ENCODE peak calls at places on chromosome 9, in eight cellular contexts. L is osteoblast, S is neuronal stem cell, F is HCT116, E is SK-N-SH, A is MM.1S, M is H9, D is IMR-90. T is an unnamed sample.
A peak's percentile ranks its signal among the peaks of the same experiment; 100 is the strongest.

GRCh38 chr9:83956288-83957028 is 23.6 kb downstream of the HNRNPK start:
- DNase-seq in L (peak; percentile 96), S (no peak), F (no peak), E (peak; percentile 88), A (peak; percentile 15), M (peak; percentile 59), D (no peak), T (peak; percentile 92)

GRCh38 chr9:118271331-118271730 is 567.1 kb downstream of the TLR4 start:
- DNase-seq in L (no peak), S (no peak), F (no peak), E (no peak), A (no peak), M (no peak), D (no peak), T (no peak)

GRCh38 chr9:20618361-20618799 is 3.9 kb downstream of the MLLT3 start:
- DNase-seq in L (peak; percentile 80), S (no peak), F (no peak), E (no peak), A (no peak), M (no peak), D (peak; percentile 77), T (no peak)

GRCh38 chr9:108618906-108619550 is 236.8 kb downstream of the ACTL7B start:
- DNase-seq in L (peak; percentile 88), S (no peak), F (no peak), E (no peak), A (no peak), M (no peak), D (no peak), T (no peak)

GRCh38 chr9:133187561-133188005 is 21.5 kb downstream of the OBP2B start:
- DNase-seq in L (peak; percentile 51), S (no peak), F (no peak), E (no peak), A (no peak), M (no peak), D (no peak), T (no peak)

GRCh38 chr9:22617156-22617555 is 170.5 kb downstream of the DMRTA1 start:
- DNase-seq in L (no peak), S (no peak), F (no peak), E (no peak), A (no peak), M (no peak), D (no peak), T (no peak)

GRCh38 chr9:83007521-83008300 is 55.2 kb downstream of the RASEF start:
- DNase-seq in L (peak; percentile 29), S (no peak), F (no peak), E (no peak), A (no peak), M (peak; percentile 46), D (no peak), T (no peak)

GRCh38 chr9:124259273-124260078 is 1.7 kb downstream of the NEK6 start:
- DNase-seq in L (peak; percentile 97), S (no peak), F (peak; percentile 54), E (no peak), A (no peak), M (no peak), D (peak; percentile 91), T (peak; percentile 78)

GRCh38 chr9:98808411-98808815 is 943 bp downstream of the GALNT12 start:
- DNase-seq in L (no peak), S (no peak), F (no peak), E (no peak), A (no peak), M (no peak), D (no peak), T (no peak)

GRCh38 chr9:90961375-90961774 is 159.8 kb downstream of the SYK start:
- DNase-seq in L (peak; percentile 94), S (no peak), F (no peak), E (no peak), A (no peak), M (no peak), D (peak; percentile 20), T (no peak)

DNA sequence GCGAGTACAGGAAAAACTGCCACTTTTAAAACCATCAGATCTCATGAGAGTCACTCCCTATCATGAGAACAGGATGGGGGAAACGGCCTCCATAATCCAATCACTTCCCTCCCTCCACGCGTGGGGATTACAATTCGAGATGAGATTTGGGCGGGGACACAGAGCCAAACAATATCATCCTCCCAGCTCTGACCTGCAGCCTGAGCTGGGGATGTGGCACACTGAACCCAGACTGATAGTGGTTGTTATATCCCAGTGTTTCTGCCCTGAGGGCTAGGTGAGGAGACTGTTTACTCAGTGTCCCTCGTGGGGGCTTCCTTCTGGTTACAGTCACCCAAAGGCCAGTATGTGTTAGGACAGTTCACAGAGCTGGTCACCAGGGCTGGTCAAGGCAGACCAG is 488.4 kb downstream of the KDM4C start:
- DNase-seq in L (no peak), S (no peak), F (no peak), E (no peak), A (no peak), M (no peak), D (no peak), T (no peak)
- H3K4me2 ChIP-seq in L (no peak overlapping the region), S (no peak overlapping the region), F (no peak overlapping the region), E (no peak overlapping the region), A (no peak overlapping the region), M (no peak overlapping the region), D (no peak overlapping the region), T (no peak overlapping the region)

DNA sequence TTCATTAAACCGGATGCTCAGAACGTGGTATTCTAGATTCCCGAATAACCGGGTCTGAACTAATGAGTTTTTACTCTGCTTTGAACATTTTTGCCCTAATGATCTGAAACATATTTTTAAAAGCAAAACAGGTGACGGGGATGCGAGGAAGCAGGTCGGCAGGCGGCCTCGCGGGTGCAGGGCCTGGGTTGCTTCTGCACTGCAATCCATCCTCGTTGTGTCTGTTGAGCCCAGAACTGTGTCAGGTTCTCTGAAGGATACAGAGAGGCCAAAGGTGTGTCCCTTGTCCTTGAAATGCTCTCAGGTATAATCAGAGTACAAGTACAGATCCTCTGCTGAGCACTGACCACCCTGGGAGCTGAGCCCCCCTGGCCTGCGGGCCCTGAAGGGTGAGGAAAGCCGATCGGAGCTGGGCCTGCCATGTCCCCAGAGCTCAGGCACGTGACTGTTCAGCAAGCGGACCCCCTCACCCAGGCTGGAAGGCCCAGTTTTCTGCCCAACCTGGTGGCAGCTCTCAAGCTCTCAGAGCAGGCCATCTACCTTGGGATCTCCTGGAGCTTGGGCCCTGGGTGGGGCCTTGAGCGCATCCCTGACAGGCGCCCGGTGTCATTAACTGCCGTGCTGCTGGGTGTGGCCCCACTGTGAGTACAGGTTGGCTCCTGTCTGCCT is 151.8 kb downstream of the OLFM1 start:
- DNase-seq in L (peak; percentile 38), S (no peak), F (no peak), E (no peak), A (no peak), M (no peak), D (no peak), T (no peak)
- H3K4me2 ChIP-seq in L (no peak overlapping the region), S (no peak overlapping the region), F (no peak overlapping the region), E (no peak overlapping the region), A (no peak overlapping the region), M (no peak overlapping the region), D (no peak overlapping the region), T (no peak overlapping the region)

GRCh38 chr9:134636142-134636507 is 5.5 kb upstream of the COL5A1 start:
- DNase-seq in L (peak; percentile 41), S (no peak), F (no peak), E (no peak), A (no peak), M (no peak), D (no peak), T (no peak)

GRCh38 chr9:134638503-134639090 is 3.0 kb upstream of the COL5A1 start:
- DNase-seq in L (peak; percentile 65), S (no peak), F (no peak), E (no peak), A (no peak), M (no peak), D (no peak), T (no peak)

GRCh38 chr9:134639994-134640393 is 1.6 kb upstream of the COL5A1 start:
- DNase-seq in L (no peak), S (no peak), F (no peak), E (no peak), A (no peak), M (no peak), D (no peak), T (no peak)

GRCh38 chr9:134637241-134637640 is 4.4 kb upstream of the COL5A1 start:
- DNase-seq in L (peak; percentile 90), S (no peak), F (no peak), E (no peak), A (no peak), M (no peak), D (no peak), T (no peak)

DNA sequence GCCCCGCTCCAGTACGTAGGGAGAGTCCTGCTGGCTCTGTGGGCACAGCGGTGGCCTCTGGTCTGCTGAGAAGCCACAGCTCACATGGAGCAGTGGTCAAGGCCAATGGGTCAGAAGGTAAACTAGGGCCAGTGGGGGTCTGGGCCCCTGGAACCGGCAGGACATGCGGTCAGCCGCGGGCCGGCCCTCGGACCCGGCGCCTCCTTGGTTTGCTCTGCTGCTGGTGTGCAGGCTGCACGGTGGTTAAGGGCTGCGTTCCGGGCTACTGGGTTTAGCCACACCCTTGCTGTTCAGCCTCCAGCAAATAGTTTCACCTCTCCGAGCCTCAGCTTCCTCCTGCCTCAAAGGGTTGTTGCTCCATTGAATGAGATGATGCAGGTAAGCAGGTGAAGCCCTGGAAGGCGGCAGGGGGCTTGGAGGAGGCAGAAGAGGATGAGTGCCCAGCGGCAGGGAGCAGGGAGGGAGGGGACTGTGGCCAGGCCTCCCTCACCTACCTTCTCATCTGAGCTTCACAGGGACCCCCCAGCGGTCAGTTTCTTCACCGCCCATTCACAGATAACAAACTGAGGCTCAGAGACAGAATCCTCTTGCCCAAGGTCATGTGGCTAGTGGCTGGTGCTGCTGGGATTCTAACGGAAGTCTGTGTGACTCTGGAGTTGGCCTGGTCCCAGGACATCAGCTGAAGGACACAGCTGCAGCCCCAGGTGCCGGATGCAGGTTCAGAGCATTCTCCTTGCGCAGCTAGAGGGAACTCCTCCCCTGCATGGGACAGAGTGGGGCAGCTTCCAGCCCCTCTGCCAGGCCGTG is 3.7 kb upstream of the COL5A1 start:
- DNase-seq in L (peak; percentile 71), S (no peak), F (no peak), E (no peak), A (no peak), M (no peak), D (no peak), T (no peak)
- H3K4me2 ChIP-seq in L (no peak overlapping the region), S (no peak overlapping the region), F (no peak overlapping the region), E (no peak overlapping the region), A (no peak overlapping the region), M (no peak overlapping the region), D (no peak overlapping the region), T (no peak overlapping the region)

GRCh38 chr9:14133394-14133793 is 180.5 kb downstream of the NFIB start:
- DNase-seq in L (no peak), S (no peak), F (no peak), E (no peak), A (no peak), M (no peak), D (no peak), T (no peak)

GRCh38 chr9:14136047-14136446 is 177.9 kb downstream of the NFIB start:
- DNase-seq in L (no peak), S (no peak), F (no peak), E (no peak), A (no peak), M (no peak), D (no peak), T (no peak)

GRCh38 chr9:14127656-14128055 is 186.3 kb downstream of the NFIB start:
- DNase-seq in L (peak; percentile 21), S (no peak), F (no peak), E (no peak), A (no peak), M (no peak), D (peak; percentile 58), T (no peak)

GRCh38 chr9:14132798-14133197 is 181.1 kb downstream of the NFIB start:
- DNase-seq in L (no peak), S (no peak), F (no peak), E (no peak), A (no peak), M (no peak), D (no peak), T (no peak)

GRCh38 chr9:14131353-14132088 is 182.4 kb downstream of the NFIB start:
- DNase-seq in L (no peak), S (no peak), F (no peak), E (peak; percentile 8), A (no peak), M (no peak), D (no peak), T (no peak)
- H3K4me2 ChIP-seq in L (no peak overlapping the region), S (no peak overlapping the region), F (no peak overlapping the region), E (no peak overlapping the region), A (no peak overlapping the region), M (no peak overlapping the region), D (no peak overlapping the region), T (no peak overlapping the region)

T was measured in Karpas-422.